ENCODE peak calls at places on chromosomes 16 and 17, in seven cellular contexts. One of them, this sample, is unnamed.

GRCh38 chr17:64056269-64057005 is 36.0 kb upstream of the ICAM2 start:
- DNase-seq in dermis microvascular lymphatic vessel endothelial cell: no peak
- DNase-seq in osteoblast: no peak
- DNase-seq in fibroblast of the conjunctiva: no peak
- DNase-seq in stimulated activated CD8-positive, alpha-beta memory T cell treated with anti-CD3 and anti-CD28 coated beads, Interleukin-7, amount 100 ng/mL, for 24 hours: no peak
- DNase-seq in AG04449: no peak
- DNase-seq in NCI-H2029: no peak
- DNase-seq in this sample: no peak

GRCh38 chr16:51651061-51651466 is 500.0 kb upstream of the SALL1 start:
- DNase-seq in fibroblast of the conjunctiva: no peak
- DNase-seq in osteoblast: no peak
- DNase-seq in stimulated activated CD8-positive, alpha-beta memory T cell treated with anti-CD3 and anti-CD28 coated beads, Interleukin-7, amount 100 ng/mL, for 24 hours: no peak
- DNase-seq in AG04449: no peak
- DNase-seq in dermis microvascular lymphatic vessel endothelial cell: no peak
- DNase-seq in NCI-H2029: no peak
- DNase-seq in this sample: no peak

GRCh38 chr17:79940381-79941087 is 95.1 kb downstream of the TBC1D16 start:
- DNase-seq in dermis microvascular lymphatic vessel endothelial cell: no peak
- DNase-seq in stimulated activated CD8-positive, alpha-beta memory T cell treated with anti-CD3 and anti-CD28 coated beads, Interleukin-7, amount 100 ng/mL, for 24 hours: no peak
- DNase-seq in NCI-H2029: no peak
- DNase-seq in AG04449: no peak
- DNase-seq in fibroblast of the conjunctiva: no peak
- DNase-seq in osteoblast: peak; percentile 82
- DNase-seq in this sample: no peak

GRCh38 chr16:3780570-3780969 is 63.2 kb upstream of the TRAP1 start:
- DNase-seq in fibroblast of the conjunctiva: peak; percentile 16
- DNase-seq in stimulated activated CD8-positive, alpha-beta memory T cell treated with anti-CD3 and anti-CD28 coated beads, Interleukin-7, amount 100 ng/mL, for 24 hours: no peak
- DNase-seq in osteoblast: no peak
- DNase-seq in NCI-H2029: no peak
- DNase-seq in AG04449: no peak
- DNase-seq in dermis microvascular lymphatic vessel endothelial cell: peak; percentile 46
- DNase-seq in this sample: no peak

GRCh38 chr16:17942067-17942466 is 394.5 kb downstream of the NPIPA8 start:
- DNase-seq in NCI-H2029: no peak
- DNase-seq in osteoblast: no peak
- DNase-seq in stimulated activated CD8-positive, alpha-beta memory T cell treated with anti-CD3 and anti-CD28 coated beads, Interleukin-7, amount 100 ng/mL, for 24 hours: no peak
- DNase-seq in fibroblast of the conjunctiva: no peak
- DNase-seq in AG04449: no peak
- DNase-seq in dermis microvascular lymphatic vessel endothelial cell: no peak
- DNase-seq in this sample: no peak

GRCh38 chr17:49457564-49458535 is 37.2 kb upstream of the NGFR start:
- DNase-seq in dermis microvascular lymphatic vessel endothelial cell: no peak
- DNase-seq in osteoblast: peak; percentile 58
- DNase-seq in NCI-H2029: no peak
- DNase-seq in AG04449: no peak
- DNase-seq in fibroblast of the conjunctiva: no peak
- DNase-seq in stimulated activated CD8-positive, alpha-beta memory T cell treated with anti-CD3 and anti-CD28 coated beads, Interleukin-7, amount 100 ng/mL, for 24 hours: no peak
- DNase-seq in this sample: no peak

GRCh38 chr16:4321286-4322120 is 5.6 kb downstream of the GLIS2 start:
- DNase-seq in dermis microvascular lymphatic vessel endothelial cell: no peak
- DNase-seq in AG04449: no peak
- DNase-seq in fibroblast of the conjunctiva: no peak
- DNase-seq in osteoblast: peak; percentile 69
- DNase-seq in stimulated activated CD8-positive, alpha-beta memory T cell treated with anti-CD3 and anti-CD28 coated beads, Interleukin-7, amount 100 ng/mL, for 24 hours: no peak
- DNase-seq in NCI-H2029: no peak
- DNase-seq in this sample: no peak

GRCh38 chr16:76946879-76947278 is 244.1 kb upstream of the MON1B start:
- DNase-seq in fibroblast of the conjunctiva: peak; percentile 80
- DNase-seq in dermis microvascular lymphatic vessel endothelial cell: peak; percentile 10
- DNase-seq in NCI-H2029: peak; percentile 11
- DNase-seq in osteoblast: peak; percentile 53
- DNase-seq in stimulated activated CD8-positive, alpha-beta memory T cell treated with anti-CD3 and anti-CD28 coated beads, Interleukin-7, amount 100 ng/mL, for 24 hours: no peak
- DNase-seq in AG04449: peak; percentile 3
- DNase-seq in this sample: peak; percentile 57

GRCh38 chr17:70276931-70277330 is 107.6 kb downstream of the KCNJ2 start:
- DNase-seq in NCI-H2029: no peak
- DNase-seq in fibroblast of the conjunctiva: no peak
- DNase-seq in osteoblast: no peak
- DNase-seq in stimulated activated CD8-positive, alpha-beta memory T cell treated with anti-CD3 and anti-CD28 coated beads, Interleukin-7, amount 100 ng/mL, for 24 hours: no peak
- DNase-seq in dermis microvascular lymphatic vessel endothelial cell: no peak
- DNase-seq in AG04449: no peak
- DNase-seq in this sample: no peak

GRCh38 chr16:68778551-68779231 is 41.6 kb downstream of the CDH1 start:
- DNase-seq in fibroblast of the conjunctiva: no peak
- DNase-seq in AG04449: no peak
- DNase-seq in NCI-H2029: peak; percentile 63
- DNase-seq in osteoblast: no peak
- DNase-seq in dermis microvascular lymphatic vessel endothelial cell: no peak
- DNase-seq in stimulated activated CD8-positive, alpha-beta memory T cell treated with anti-CD3 and anti-CD28 coated beads, Interleukin-7, amount 100 ng/mL, for 24 hours: no peak
- DNase-seq in this sample: no peak

GRCh38 chr17:77364381-77364911 is 223.7 kb downstream of the SEC14L1 start:
- DNase-seq in AG04449: no peak
- DNase-seq in osteoblast: peak; percentile 10
- DNase-seq in dermis microvascular lymphatic vessel endothelial cell: no peak
- DNase-seq in fibroblast of the conjunctiva: no peak
- DNase-seq in stimulated activated CD8-positive, alpha-beta memory T cell treated with anti-CD3 and anti-CD28 coated beads, Interleukin-7, amount 100 ng/mL, for 24 hours: no peak
- DNase-seq in NCI-H2029: no peak
- DNase-seq in this sample: no peak

GRCh38 chr17:81582341-81582740 is 30.2 kb upstream of the FAAP100 start:
- DNase-seq in NCI-H2029: no peak
- DNase-seq in fibroblast of the conjunctiva: no peak
- DNase-seq in dermis microvascular lymphatic vessel endothelial cell: peak; percentile 49
- DNase-seq in osteoblast: no peak
- DNase-seq in stimulated activated CD8-positive, alpha-beta memory T cell treated with anti-CD3 and anti-CD28 coated beads, Interleukin-7, amount 100 ng/mL, for 24 hours: no peak
- DNase-seq in AG04449: no peak
- DNase-seq in this sample: no peak

GRCh38 chr17:59534583-59534982 is 30.8 kb upstream of the DHX40 start:
- DNase-seq in NCI-H2029: no peak
- DNase-seq in AG04449: no peak
- DNase-seq in osteoblast: no peak
- DNase-seq in dermis microvascular lymphatic vessel endothelial cell: no peak
- DNase-seq in stimulated activated CD8-positive, alpha-beta memory T cell treated with anti-CD3 and anti-CD28 coated beads, Interleukin-7, amount 100 ng/mL, for 24 hours: no peak
- DNase-seq in fibroblast of the conjunctiva: no peak
- DNase-seq in this sample: no peak

GRCh38 chr17:44558349-44559287 is 1.3 kb downstream of the FZD2 start:
- DNase-seq in stimulated activated CD8-positive, alpha-beta memory T cell treated with anti-CD3 and anti-CD28 coated beads, Interleukin-7, amount 100 ng/mL, for 24 hours: no peak
- DNase-seq in AG04449: no peak
- DNase-seq in dermis microvascular lymphatic vessel endothelial cell: no peak
- DNase-seq in osteoblast: peak; percentile 42
- DNase-seq in fibroblast of the conjunctiva: no peak
- DNase-seq in NCI-H2029: no peak
- DNase-seq in this sample: no peak

GRCh38 chr17:58533616-58534188 is 19.3 kb upstream of the MTMR4 start:
- DNase-seq in AG04449: no peak
- DNase-seq in osteoblast: peak; percentile 46
- DNase-seq in stimulated activated CD8-positive, alpha-beta memory T cell treated with anti-CD3 and anti-CD28 coated beads, Interleukin-7, amount 100 ng/mL, for 24 hours: no peak
- DNase-seq in fibroblast of the conjunctiva: no peak
- DNase-seq in dermis microvascular lymphatic vessel endothelial cell: no peak
- DNase-seq in NCI-H2029: no peak
- DNase-seq in this sample: no peak

GRCh38 chr17:80499961-80500665 is 23.7 kb upstream of the NPTX1 start:
- DNase-seq in osteoblast: peak; percentile 68
- DNase-seq in fibroblast of the conjunctiva: no peak
- DNase-seq in dermis microvascular lymphatic vessel endothelial cell: no peak
- DNase-seq in NCI-H2029: no peak
- DNase-seq in AG04449: no peak
- DNase-seq in stimulated activated CD8-positive, alpha-beta memory T cell treated with anti-CD3 and anti-CD28 coated beads, Interleukin-7, amount 100 ng/mL, for 24 hours: no peak
- DNase-seq in this sample: no peak

GRCh38 chr16:50266337-50267091 is at the start of gene ADCY7:
- DNase-seq in osteoblast: peak; percentile 95
- DNase-seq in NCI-H2029: no peak
- DNase-seq in stimulated activated CD8-positive, alpha-beta memory T cell treated with anti-CD3 and anti-CD28 coated beads, Interleukin-7, amount 100 ng/mL, for 24 hours: peak; percentile 68
- DNase-seq in AG04449: peak; percentile 42
- DNase-seq in fibroblast of the conjunctiva: peak; percentile 53
- DNase-seq in dermis microvascular lymphatic vessel endothelial cell: peak; percentile 52
- DNase-seq in this sample: peak; percentile 38

GRCh38 chr16:85211247-85211910 is 99.1 kb upstream of the CIBAR2 start:
- DNase-seq in stimulated activated CD8-positive, alpha-beta memory T cell treated with anti-CD3 and anti-CD28 coated beads, Interleukin-7, amount 100 ng/mL, for 24 hours: no peak
- DNase-seq in fibroblast of the conjunctiva: no peak
- DNase-seq in AG04449: no peak
- DNase-seq in NCI-H2029: no peak
- DNase-seq in osteoblast: peak; percentile 98
- DNase-seq in dermis microvascular lymphatic vessel endothelial cell: no peak
- DNase-seq in this sample: no peak

GRCh38 chr17:55845385-55845784 is 94.5 kb downstream of the PCTP start:
- DNase-seq in AG04449: no peak
- DNase-seq in NCI-H2029: no peak
- DNase-seq in osteoblast: peak; percentile 94
- DNase-seq in fibroblast of the conjunctiva: peak; percentile 20
- DNase-seq in dermis microvascular lymphatic vessel endothelial cell: peak; percentile 24
- DNase-seq in stimulated activated CD8-positive, alpha-beta memory T cell treated with anti-CD3 and anti-CD28 coated beads, Interleukin-7, amount 100 ng/mL, for 24 hours: no peak
- DNase-seq in this sample: no peak

GRCh38 chr16:67284699-67285646 is 5.6 kb downstream of the PLEKHG4 start:
- DNase-seq in AG04449: no peak
- DNase-seq in dermis microvascular lymphatic vessel endothelial cell: peak; percentile 56
- DNase-seq in stimulated activated CD8-positive, alpha-beta memory T cell treated with anti-CD3 and anti-CD28 coated beads, Interleukin-7, amount 100 ng/mL, for 24 hours: no peak
- DNase-seq in osteoblast: peak; percentile 95
- DNase-seq in NCI-H2029: peak; percentile 70
- DNase-seq in fibroblast of the conjunctiva: no peak
- DNase-seq in this sample: no peak

GRCh38 chr16:85145734-85146531 is 33.7 kb upstream of the CIBAR2 start:
- DNase-seq in fibroblast of the conjunctiva: no peak
- DNase-seq in NCI-H2029: no peak
- DNase-seq in dermis microvascular lymphatic vessel endothelial cell: no peak
- DNase-seq in AG04449: no peak
- DNase-seq in osteoblast: peak; percentile 65
- DNase-seq in stimulated activated CD8-positive, alpha-beta memory T cell treated with anti-CD3 and anti-CD28 coated beads, Interleukin-7, amount 100 ng/mL, for 24 hours: no peak
- DNase-seq in this sample: no peak

GRCh38 chr16:54697677-54698076 is 233.0 kb upstream of the IRX5 start:
- DNase-seq in AG04449: no peak
- DNase-seq in stimulated activated CD8-positive, alpha-beta memory T cell treated with anti-CD3 and anti-CD28 coated beads, Interleukin-7, amount 100 ng/mL, for 24 hours: no peak
- DNase-seq in fibroblast of the conjunctiva: no peak
- DNase-seq in osteoblast: no peak
- DNase-seq in dermis microvascular lymphatic vessel endothelial cell: no peak
- DNase-seq in NCI-H2029: no peak
- DNase-seq in this sample: no peak

GRCh38 chr16:24538756-24539294 is 541 bp upstream of the RBBP6 start:
- DNase-seq in AG04449: peak; percentile 23
- DNase-seq in stimulated activated CD8-positive, alpha-beta memory T cell treated with anti-CD3 and anti-CD28 coated beads, Interleukin-7, amount 100 ng/mL, for 24 hours: no peak
- DNase-seq in NCI-H2029: peak; percentile 81
- DNase-seq in dermis microvascular lymphatic vessel endothelial cell: no peak
- DNase-seq in osteoblast: peak; percentile 69
- DNase-seq in fibroblast of the conjunctiva: no peak
- DNase-seq in this sample: no peak

GRCh38 chr17:74037320-74037719 is 166.2 kb upstream of the RPL38 start:
- DNase-seq in dermis microvascular lymphatic vessel endothelial cell: no peak
- DNase-seq in fibroblast of the conjunctiva: no peak
- DNase-seq in stimulated activated CD8-positive, alpha-beta memory T cell treated with anti-CD3 and anti-CD28 coated beads, Interleukin-7, amount 100 ng/mL, for 24 hours: no peak
- DNase-seq in NCI-H2029: no peak
- DNase-seq in AG04449: no peak
- DNase-seq in osteoblast: no peak
- DNase-seq in this sample: no peak

GRCh38 chr17:73401911-73402310 is 90.1 kb upstream of the CDC42EP4 start:
- DNase-seq in osteoblast: peak; percentile 79
- DNase-seq in AG04449: no peak
- DNase-seq in NCI-H2029: no peak
- DNase-seq in fibroblast of the conjunctiva: no peak
- DNase-seq in stimulated activated CD8-positive, alpha-beta memory T cell treated with anti-CD3 and anti-CD28 coated beads, Interleukin-7, amount 100 ng/mL, for 24 hours: no peak
- DNase-seq in dermis microvascular lymphatic vessel endothelial cell: peak; percentile 7
- DNase-seq in this sample: no peak

GRCh38 chr16:17515421-17516210 is 44.9 kb upstream of the XYLT1 start:
- DNase-seq in stimulated activated CD8-positive, alpha-beta memory T cell treated with anti-CD3 and anti-CD28 coated beads, Interleukin-7, amount 100 ng/mL, for 24 hours: no peak
- DNase-seq in NCI-H2029: no peak
- DNase-seq in fibroblast of the conjunctiva: no peak
- DNase-seq in osteoblast: peak; percentile 88
- DNase-seq in AG04449: peak; percentile 85
- DNase-seq in dermis microvascular lymphatic vessel endothelial cell: no peak
- DNase-seq in this sample: peak; percentile 74

GRCh38 chr17:66944365-66945203 is 19.9 kb upstream of the CACNG4 start:
- DNase-seq in dermis microvascular lymphatic vessel endothelial cell: no peak
- DNase-seq in stimulated activated CD8-positive, alpha-beta memory T cell treated with anti-CD3 and anti-CD28 coated beads, Interleukin-7, amount 100 ng/mL, for 24 hours: no peak
- DNase-seq in fibroblast of the conjunctiva: no peak
- DNase-seq in AG04449: no peak
- DNase-seq in osteoblast: peak; percentile 57
- DNase-seq in NCI-H2029: no peak
- DNase-seq in this sample: no peak

GRCh38 chr17:76270770-76271668 is 5.9 kb downstream of the UBALD2 start:
- DNase-seq in fibroblast of the conjunctiva: no peak
- DNase-seq in stimulated activated CD8-positive, alpha-beta memory T cell treated with anti-CD3 and anti-CD28 coated beads, Interleukin-7, amount 100 ng/mL, for 24 hours: no peak
- DNase-seq in dermis microvascular lymphatic vessel endothelial cell: no peak
- DNase-seq in osteoblast: peak; percentile 74
- DNase-seq in NCI-H2029: no peak
- DNase-seq in AG04449: no peak
- DNase-seq in this sample: no peak

GRCh38 chr17:83121921-83122820 is 42.8 kb downstream of the METRNL start:
- DNase-seq in osteoblast: peak; percentile 94
- DNase-seq in dermis microvascular lymphatic vessel endothelial cell: no peak
- DNase-seq in AG04449: no peak
- DNase-seq in NCI-H2029: no peak
- DNase-seq in stimulated activated CD8-positive, alpha-beta memory T cell treated with anti-CD3 and anti-CD28 coated beads, Interleukin-7, amount 100 ng/mL, for 24 hours: no peak
- DNase-seq in fibroblast of the conjunctiva: no peak
- DNase-seq in this sample: no peak

GRCh38 chr16:11597737-11598136 is 11.0 kb upstream of the LITAF start:
- DNase-seq in osteoblast: no peak
- DNase-seq in dermis microvascular lymphatic vessel endothelial cell: no peak
- DNase-seq in fibroblast of the conjunctiva: no peak
- DNase-seq in AG04449: no peak
- DNase-seq in stimulated activated CD8-positive, alpha-beta memory T cell treated with anti-CD3 and anti-CD28 coated beads, Interleukin-7, amount 100 ng/mL, for 24 hours: no peak
- DNase-seq in NCI-H2029: no peak
- DNase-seq in this sample: no peak

GRCh38 chr17:303161-303560 is 49.4 kb downstream of the RPH3AL start:
- DNase-seq in fibroblast of the conjunctiva: no peak
- DNase-seq in osteoblast: no peak
- DNase-seq in dermis microvascular lymphatic vessel endothelial cell: no peak
- DNase-seq in stimulated activated CD8-positive, alpha-beta memory T cell treated with anti-CD3 and anti-CD28 coated beads, Interleukin-7, amount 100 ng/mL, for 24 hours: no peak
- DNase-seq in NCI-H2029: no peak
- DNase-seq in AG04449: no peak
- DNase-seq in this sample: no peak

GRCh38 chr16:15988268-15989013 is 39.0 kb downstream of the ABCC1 start:
- DNase-seq in fibroblast of the conjunctiva: no peak
- DNase-seq in stimulated activated CD8-positive, alpha-beta memory T cell treated with anti-CD3 and anti-CD28 coated beads, Interleukin-7, amount 100 ng/mL, for 24 hours: no peak
- DNase-seq in dermis microvascular lymphatic vessel endothelial cell: peak; percentile 74
- DNase-seq in AG04449: no peak
- DNase-seq in osteoblast: peak; percentile 68
- DNase-seq in NCI-H2029: no peak
- DNase-seq in this sample: no peak

GRCh38 chr17:57480438-57481196 is 224.3 kb downstream of the MSI2 start:
- DNase-seq in osteoblast: no peak
- DNase-seq in fibroblast of the conjunctiva: no peak
- DNase-seq in AG04449: peak; percentile 52
- DNase-seq in NCI-H2029: no peak
- DNase-seq in stimulated activated CD8-positive, alpha-beta memory T cell treated with anti-CD3 and anti-CD28 coated beads, Interleukin-7, amount 100 ng/mL, for 24 hours: no peak
- DNase-seq in dermis microvascular lymphatic vessel endothelial cell: peak; percentile 48
- DNase-seq in this sample: peak; percentile 16

GRCh38 chr17:8918811-8919210 is 46.7 kb downstream of the PIK3R5 start:
- DNase-seq in NCI-H2029: no peak
- DNase-seq in fibroblast of the conjunctiva: no peak
- DNase-seq in osteoblast: no peak
- DNase-seq in dermis microvascular lymphatic vessel endothelial cell: no peak
- DNase-seq in AG04449: no peak
- DNase-seq in stimulated activated CD8-positive, alpha-beta memory T cell treated with anti-CD3 and anti-CD28 coated beads, Interleukin-7, amount 100 ng/mL, for 24 hours: no peak
- DNase-seq in this sample: no peak

GRCh38 chr17:30477758-30478115 is 529 bp downstream of the GOSR1 start:
- DNase-seq in dermis microvascular lymphatic vessel endothelial cell: peak; percentile 51
- DNase-seq in fibroblast of the conjunctiva: no peak
- DNase-seq in AG04449: no peak
- DNase-seq in osteoblast: peak; percentile 85
- DNase-seq in NCI-H2029: no peak
- DNase-seq in stimulated activated CD8-positive, alpha-beta memory T cell treated with anti-CD3 and anti-CD28 coated beads, Interleukin-7, amount 100 ng/mL, for 24 hours: no peak
- DNase-seq in this sample: no peak